ENCODE peak calls at places on chromosomes 5 and 9, in four cellular contexts. One of them, this sample, is unnamed. For H3K4me1, the result is how much of the 10 kb centered on the place peaks cover.

GRCh38 chr9:71001780-71002386 is 119.5 kb downstream of the TRPM3 start:
- DNase-seq in colonic mucosa: peak
- DNase-seq in foreskin keratinocyte: peak
- DNase-seq in stomach: peak
- DNase-seq in this sample: peak

GRCh38 chr5:107074991-107075390 is 595.7 kb downstream of the EFNA5 start:
- DNase-seq in colonic mucosa: no peak
- DNase-seq in foreskin keratinocyte: no peak
- DNase-seq in stomach: no peak
- DNase-seq in this sample: no peak

GRCh38 chr9:135146766-135147472 is 59.5 kb downstream of the OLFM1 start:
- DNase-seq in colonic mucosa: no peak
- DNase-seq in foreskin keratinocyte: no peak
- DNase-seq in stomach: no peak
- DNase-seq in this sample: no peak

GRCh38 chr9:96163712-96164111 is 138.3 kb downstream of the HSD17B3 start:
- DNase-seq in colonic mucosa: no peak
- DNase-seq in foreskin keratinocyte: no peak
- DNase-seq in stomach: no peak
- DNase-seq in this sample: no peak

GRCh38 chr9:107749787-107750444 is 260.3 kb upstream of the KLF4 start:
- DNase-seq in colonic mucosa: peak
- DNase-seq in foreskin keratinocyte: peak
- DNase-seq in stomach: peak
- DNase-seq in this sample: peak

GRCh38 chr9:14131353-14132088 is 182.4 kb downstream of the NFIB start:
- DNase-seq in colonic mucosa: no peak
- DNase-seq in foreskin keratinocyte: no peak
- DNase-seq in stomach: no peak
- DNase-seq in this sample: no peak

GRCh38 chr5:113034182-113034773 is 57.7 kb downstream of the DCP2 start:
- DNase-seq in colonic mucosa: no peak
- DNase-seq in foreskin keratinocyte: peak
- DNase-seq in stomach: no peak
- DNase-seq in this sample: no peak

GRCh38 chr9:93479726-93480125 is 26.3 kb upstream of the FAM120AOS start:
- DNase-seq in colonic mucosa: no peak
- DNase-seq in foreskin keratinocyte: no peak
- DNase-seq in stomach: no peak
- DNase-seq in this sample: no peak

GRCh38 chr9:130205912-130206311 is 33.7 kb downstream of the NCS1 start:
- DNase-seq in colonic mucosa: no peak
- DNase-seq in foreskin keratinocyte: no peak
- DNase-seq in stomach: no peak
- DNase-seq in this sample: no peak

GRCh38 chr9:20593551-20593950 is 28.7 kb downstream of the MLLT3 start:
- DNase-seq in colonic mucosa: no peak
- DNase-seq in foreskin keratinocyte: peak
- DNase-seq in stomach: no peak
- DNase-seq in this sample: no peak

GRCh38 chr9:125787715-125788114 is 40.5 kb downstream of the PBX3 start:
- DNase-seq in colonic mucosa: no peak
- DNase-seq in foreskin keratinocyte: no peak
- DNase-seq in stomach: no peak
- DNase-seq in this sample: no peak

GRCh38 chr9:38032266-38032830 is 36.7 kb downstream of the SHB start:
- DNase-seq in colonic mucosa: peak
- DNase-seq in foreskin keratinocyte: peak
- DNase-seq in stomach: peak
- DNase-seq in this sample: peak

GRCh38 chr5:89236900-89237299 is 353.9 kb upstream of the MEF2C start:
- DNase-seq in colonic mucosa: no peak
- DNase-seq in foreskin keratinocyte: no peak
- DNase-seq in stomach: no peak
- DNase-seq in this sample: no peak

GRCh38 chr5:149358294-149358651 is 427 bp downstream of the PCYOX1L start:
- DNase-seq in colonic mucosa: peak
- DNase-seq in foreskin keratinocyte: no peak
- DNase-seq in stomach: peak
- DNase-seq in this sample: peak

GRCh38 chr9:127905788-127906191 is 6.4 kb upstream of the ST6GALNAC6 start:
- DNase-seq in colonic mucosa: peak
- DNase-seq in foreskin keratinocyte: no peak
- DNase-seq in stomach: no peak
- DNase-seq in this sample: peak

GRCh38 chr5:132238169-132238744 is 10.6 kb upstream of the P4HA2 start:
- DNase-seq in colonic mucosa: peak
- DNase-seq in foreskin keratinocyte: peak
- DNase-seq in stomach: peak
- DNase-seq in this sample: peak

GRCh38 chr9:114207034-114207815 is 51.9 kb downstream of the COL27A1 start:
- DNase-seq in colonic mucosa: no peak
- DNase-seq in foreskin keratinocyte: no peak
- DNase-seq in stomach: no peak
- DNase-seq in this sample: no peak

GRCh38 chr9:21081999-21082398 is 4.3 kb upstream of the IFNB1 start:
- DNase-seq in colonic mucosa: no peak
- DNase-seq in foreskin keratinocyte: no peak
- DNase-seq in stomach: no peak
- DNase-seq in this sample: no peak

GRCh38 chr5:108822211-108822947 is 74.7 kb downstream of the FER start:
- DNase-seq in colonic mucosa: no peak
- DNase-seq in foreskin keratinocyte: no peak
- DNase-seq in stomach: no peak
- DNase-seq in this sample: no peak

GRCh38 chr5:6728011-6728794 is 15.0 kb downstream of the TENT4A start:
- DNase-seq in colonic mucosa: no peak
- DNase-seq in foreskin keratinocyte: no peak
- DNase-seq in stomach: no peak
- DNase-seq in this sample: peak
- H3K4me1 ChIP-seq in colonic mucosa: under half
- H3K4me1 ChIP-seq in foreskin keratinocyte: under half
- H3K4me1 ChIP-seq in stomach: half or more
- H3K4me1 ChIP-seq in this sample: under half

DNA sequence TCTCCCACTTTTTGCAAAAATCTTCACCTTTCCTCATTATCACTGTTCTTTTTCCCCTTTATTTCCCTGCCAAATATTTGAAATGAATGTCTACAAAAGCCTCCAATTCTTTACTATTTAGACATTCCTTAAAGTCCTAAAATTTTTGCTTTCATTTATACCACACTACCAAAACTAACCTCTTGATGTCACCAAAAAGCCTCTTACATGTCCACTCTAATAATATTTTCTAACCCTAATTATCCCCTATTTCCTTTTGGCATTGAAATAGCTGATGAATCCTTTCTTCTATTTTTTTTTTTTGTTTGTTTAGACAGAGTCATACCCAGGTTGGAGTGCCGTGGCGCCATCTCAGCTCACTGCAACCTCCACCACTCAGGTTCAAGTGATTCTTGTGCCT is 32.3 kb upstream of the NRG2 start:
- DNase-seq in colonic mucosa: no peak
- DNase-seq in foreskin keratinocyte: no peak
- DNase-seq in stomach: no peak
- DNase-seq in this sample: no peak
- TF ChIP-seq CTCF in colonic mucosa: no peak
- TF ChIP-seq CTCF in foreskin keratinocyte: peak
- TF ChIP-seq CTCF in stomach: no peak
- TF ChIP-seq CTCF in this sample: no peak

GRCh38 chr5:138975098-138975847 is 100.1 kb upstream of the LRRTM2 start:
- DNase-seq in colonic mucosa: no peak
- DNase-seq in foreskin keratinocyte: no peak
- DNase-seq in stomach: no peak
- DNase-seq in this sample: peak

GRCh38 chr5:138974227-138975063 is 99.3 kb upstream of the LRRTM2 start:
- DNase-seq in colonic mucosa: no peak
- DNase-seq in foreskin keratinocyte: no peak
- DNase-seq in stomach: peak
- DNase-seq in this sample: no peak

GRCh38 chr5:138972836-138973235 is 97.7 kb upstream of the LRRTM2 start:
- DNase-seq in colonic mucosa: no peak
- DNase-seq in foreskin keratinocyte: no peak
- DNase-seq in stomach: no peak
- DNase-seq in this sample: no peak

GRCh38 chr5:138969323-138970013 is 94.3 kb upstream of the LRRTM2 start:
- DNase-seq in colonic mucosa: no peak
- DNase-seq in foreskin keratinocyte: no peak
- DNase-seq in stomach: no peak
- DNase-seq in this sample: no peak

GRCh38 chr5:138972230-138972629 is 97.1 kb upstream of the LRRTM2 start:
- DNase-seq in colonic mucosa: no peak
- DNase-seq in foreskin keratinocyte: no peak
- DNase-seq in stomach: no peak
- DNase-seq in this sample: no peak
- H3K4me1 ChIP-seq in colonic mucosa: under half
- H3K4me1 ChIP-seq in foreskin keratinocyte: under half
- H3K4me1 ChIP-seq in stomach: half or more
- H3K4me1 ChIP-seq in this sample: under half

GRCh38 chr9:82532504-82532903 is 530.4 kb downstream of the RASEF start:
- DNase-seq in colonic mucosa: no peak
- DNase-seq in foreskin keratinocyte: peak
- DNase-seq in stomach: no peak
- DNase-seq in this sample: no peak
- TF ChIP-seq CTCF in colonic mucosa: no peak
- TF ChIP-seq CTCF in foreskin keratinocyte: peak
- TF ChIP-seq CTCF in stomach: no peak
- TF ChIP-seq CTCF in this sample: no peak

DNA sequence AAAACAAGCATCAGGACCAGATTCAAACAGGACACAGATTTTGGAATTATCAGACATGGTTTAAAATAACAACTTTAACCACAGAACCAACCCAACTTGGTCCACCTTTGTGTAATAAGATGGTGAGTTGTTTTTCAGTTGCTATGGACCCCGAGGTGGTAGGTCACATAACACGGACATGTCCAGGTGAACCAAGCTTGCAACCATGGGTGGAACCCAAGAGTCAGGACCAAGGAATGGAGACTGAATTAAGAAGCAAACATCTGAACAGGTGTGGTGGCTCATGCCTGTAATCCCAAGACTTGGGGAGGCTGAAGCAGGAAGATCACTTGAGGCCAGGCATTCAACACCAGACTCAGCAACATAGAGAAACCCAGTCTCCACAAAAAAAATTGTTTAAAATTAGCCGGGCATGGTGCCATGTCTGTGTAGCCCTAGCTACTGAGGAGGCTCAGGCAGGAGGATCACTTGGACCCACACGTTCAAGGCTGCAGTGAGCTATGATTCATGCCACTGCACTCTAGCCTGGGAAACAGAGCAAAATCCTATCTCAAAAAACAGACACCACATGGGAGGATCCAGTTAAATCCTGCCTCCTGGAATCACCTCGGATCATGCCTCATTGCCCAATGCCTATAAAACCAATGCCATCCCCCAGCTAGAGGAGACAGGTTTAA is 10.6 kb downstream of the PTBP3 start:
- DNase-seq in colonic mucosa: peak
- DNase-seq in foreskin keratinocyte: no peak
- DNase-seq in stomach: no peak
- DNase-seq in this sample: no peak
- H3K4me1 ChIP-seq in colonic mucosa: under half
- H3K4me1 ChIP-seq in foreskin keratinocyte: under half
- H3K4me1 ChIP-seq in stomach: under half
- H3K4me1 ChIP-seq in this sample: under half

DNA sequence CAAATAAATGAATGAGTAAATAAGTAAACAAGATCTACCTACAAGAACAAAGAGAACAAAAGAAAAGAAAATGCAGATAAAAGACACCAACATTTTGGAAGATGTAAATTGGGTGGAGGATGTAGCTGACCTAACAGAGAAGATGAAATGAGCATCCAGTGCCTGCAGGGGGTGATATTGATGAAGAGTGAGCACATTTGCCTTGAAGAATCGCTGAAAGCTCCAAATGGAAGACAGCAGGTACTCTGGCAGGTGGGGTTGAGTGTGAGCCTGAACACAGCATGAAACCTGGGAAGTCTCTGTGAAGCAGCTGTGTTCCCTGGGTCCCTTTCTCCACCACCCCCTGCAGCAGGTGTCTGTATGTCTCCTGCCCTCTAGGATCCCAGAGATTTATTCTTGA is 125.6 kb downstream of the NXNL2 start:
- DNase-seq in colonic mucosa: no peak
- DNase-seq in foreskin keratinocyte: peak
- DNase-seq in stomach: no peak
- DNase-seq in this sample: no peak
- TF ChIP-seq CTCF in colonic mucosa: no peak
- TF ChIP-seq CTCF in foreskin keratinocyte: peak
- TF ChIP-seq CTCF in stomach: no peak
- TF ChIP-seq CTCF in this sample: no peak

DNA sequence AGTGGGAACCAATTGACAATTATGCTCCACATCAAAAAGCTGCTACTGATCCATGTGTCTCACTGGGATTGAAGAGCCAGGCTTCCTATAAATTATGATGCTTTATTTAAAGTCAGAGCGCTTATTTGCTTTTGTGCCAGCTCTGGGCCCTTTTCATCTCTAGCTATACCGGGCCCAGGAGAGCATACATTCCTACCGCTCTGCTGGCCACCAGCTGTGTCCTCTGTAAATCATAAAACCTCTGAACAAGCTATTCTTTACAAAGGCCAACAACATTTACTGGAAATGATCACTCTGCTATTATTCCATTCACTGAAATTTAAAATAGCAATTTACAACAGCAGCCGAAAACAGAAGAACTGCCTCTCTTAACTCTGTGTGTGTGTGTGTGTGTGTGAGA is 86.6 kb downstream of the ZNF608 start:
- DNase-seq in colonic mucosa: no peak
- DNase-seq in foreskin keratinocyte: no peak
- DNase-seq in stomach: no peak
- DNase-seq in this sample: no peak
- H3K4me1 ChIP-seq in colonic mucosa: under half
- H3K4me1 ChIP-seq in foreskin keratinocyte: under half
- H3K4me1 ChIP-seq in stomach: half or more
- H3K4me1 ChIP-seq in this sample: half or more

GRCh38 chr9:136549010-136549980 is 3.4 kb upstream of the NOTCH1 start:
- DNase-seq in colonic mucosa: no peak
- DNase-seq in foreskin keratinocyte: no peak
- DNase-seq in stomach: no peak
- DNase-seq in this sample: no peak
- TF ChIP-seq CTCF in colonic mucosa: no peak
- TF ChIP-seq CTCF in foreskin keratinocyte: no peak
- TF ChIP-seq CTCF in stomach: no peak
- TF ChIP-seq CTCF in this sample: no peak

GRCh38 chr5:83082750-83083149 is 5.4 kb downstream of the XRCC4 start:
- DNase-seq in colonic mucosa: no peak
- DNase-seq in foreskin keratinocyte: no peak
- DNase-seq in stomach: no peak
- DNase-seq in this sample: no peak
- H3K4me1 ChIP-seq in colonic mucosa: under half
- H3K4me1 ChIP-seq in foreskin keratinocyte: under half
- H3K4me1 ChIP-seq in stomach: under half
- H3K4me1 ChIP-seq in this sample: under half